ENCODE peak calls at places on chromosomes 3 and 15, in five cellular contexts. W is HepG2, B is astrocyte, U is mammary epithelial cell, M is fibroblast of lung. O is an unnamed sample.
A peak's percentile ranks its signal among the peaks of the same experiment; 100 is the strongest.

GRCh38 chr3:157844770-157845522 is 261.3 kb downstream of the SHOX2 start:
- DNase-seq in W (no peak), U (no peak), B (no peak), M (no peak), O (no peak)

GRCh38 chr3:187986514-187986934 is 167.4 kb upstream of the LPP start:
- DNase-seq in U (peak; percentile 95), W (no peak), B (peak; percentile 96), M (peak; percentile 97), O (peak; percentile 94)

GRCh38 chr15:91611924-91612323 is 241.6 kb upstream of the SLCO3A1 start:
- DNase-seq in W (no peak), U (no peak), M (no peak), B (no peak), O (no peak)

GRCh38 chr15:93566777-93567176 is 477.8 kb upstream of the RGMA start:
- DNase-seq in B (no peak), M (no peak), U (peak; percentile 97), W (no peak), O (no peak)

GRCh38 chr15:56234804-56235203 is 8.9 kb downstream of the RFX7 start:
- DNase-seq in U (no peak), B (peak; percentile 13), M (no peak), W (no peak), O (no peak)

GRCh38 chr15:68609618-68610017 is 30.8 kb downstream of the CORO2B start:
- DNase-seq in W (no peak), M (no peak), B (no peak), U (no peak), O (no peak)

GRCh38 chr3:150225986-150226385 is 182.1 kb upstream of the TSC22D2 start:
- DNase-seq in B (no peak), M (no peak), W (no peak), U (no peak), O (no peak)

GRCh38 chr15:91271565-91272153 is 171.6 kb downstream of the SV2B start:
- DNase-seq in M (peak; percentile 44), W (peak; percentile 35), B (peak; percentile 11), U (peak; percentile 42), O (peak; percentile 82)

GRCh38 chr3:145939431-145939830 is 221.6 kb downstream of the PLOD2 start:
- DNase-seq in B (no peak), M (no peak), U (no peak), W (peak; percentile 8), O (no peak)

GRCh38 chr15:52642386-52643361 is 36.5 kb downstream of the ATOSA start:
- DNase-seq in W (no peak), U (peak; percentile 13), M (peak; percentile 92), B (peak; percentile 92), O (peak; percentile 37)
- H3K27ac ChIP-seq in W (no peak overlapping the region), U (no peak overlapping the region), M (peak overlapping the region; percentile 78), B (peak overlapping the region; percentile 18), O (no peak overlapping the region)

GRCh38 chr15:98648654-98649537 is 557 bp downstream of the IGF1R start:
- DNase-seq in W (no peak), U (peak; percentile 55), B (peak; percentile 26), M (peak; percentile 58), O (peak; percentile 26)

GRCh38 chr15:98649621-98649995 is 1.3 kb downstream of the IGF1R start:
- DNase-seq in B (no peak), M (peak; percentile 20), U (no peak), W (no peak), O (no peak)

GRCh38 chr15:98651581-98652220 is 3.4 kb downstream of the IGF1R start:
- DNase-seq in B (peak; percentile 60), M (peak; percentile 67), U (peak; percentile 78), W (no peak), O (peak; percentile 6)

GRCh38 chr15:98650871-98651481 is 2.6 kb downstream of the IGF1R start:
- DNase-seq in W (no peak), U (peak; percentile 51), M (peak; percentile 39), B (peak; percentile 28), O (peak; percentile 14)

GRCh38 chr15:98649996-98650870 is 1.9 kb downstream of the IGF1R start:
- DNase-seq in B (peak; percentile 45), U (peak; percentile 37), M (peak; percentile 53), W (peak; percentile 48), O (peak; percentile 18)
- TF ChIP-seq EZH2 in B (no peak), U (no peak), M (no peak), W (no peak), O (peak; percentile 57)

GRCh38 chr3:72258786-72259185 is 473.8 kb upstream of the PROK2 start:
- DNase-seq in U (no peak), M (no peak), W (no peak), B (no peak), O (no peak)

GRCh38 chr3:72255736-72256559 is 471.0 kb upstream of the PROK2 start:
- DNase-seq in B (no peak), M (no peak), W (no peak), U (peak; percentile 23), O (no peak)

GRCh38 chr3:72259755-72260589 is 475.0 kb upstream of the PROK2 start:
- DNase-seq in M (peak; percentile 14), W (no peak), B (no peak), U (peak; percentile 32), O (no peak)

GRCh38 chr3:72260590-72260914 is 475.6 kb upstream of the PROK2 start:
- DNase-seq in W (no peak), U (no peak), M (no peak), B (no peak), O (no peak)

DNA sequence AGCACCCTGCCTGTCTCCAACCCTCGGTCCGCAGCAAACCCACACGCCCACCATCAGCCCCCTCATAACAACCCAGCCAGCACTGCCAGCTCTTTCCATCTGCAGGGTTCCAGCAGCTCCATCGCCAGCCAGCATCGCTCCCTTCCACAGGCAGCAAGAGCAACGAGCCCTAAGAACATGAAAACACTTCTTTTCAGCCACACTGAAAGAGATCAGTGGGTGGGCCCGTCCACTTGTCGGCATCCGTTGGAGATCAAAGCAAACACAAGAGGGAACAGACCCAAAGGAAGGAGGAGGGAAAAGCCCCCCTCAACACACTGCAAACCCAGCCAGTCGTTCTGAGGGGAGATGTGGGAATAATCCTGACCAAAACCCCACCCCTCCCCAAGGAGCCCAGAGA is 473.4 kb upstream of the PROK2 start:
- DNase-seq in B (no peak), U (no peak), W (no peak), M (no peak), O (no peak)
- H3K27ac ChIP-seq in B (no peak overlapping the region), U (no peak overlapping the region), W (no peak overlapping the region), M (no peak overlapping the region), O (no peak overlapping the region)

GRCh38 chr15:83106994-83107840 is at the start of gene TM6SF1:
- DNase-seq in M (no peak), U (no peak), B (no peak), W (no peak), O (no peak)
- TF ChIP-seq EZH2 in M (no peak), U (no peak), B (peak; percentile 88), W (no peak), O (no peak)